ENCODE peak calls at places on chromosomes 11 and 22, in eight cellular contexts. Y is IMR-90, H is foreskin fibroblast, A is transverse colon, J is brain microvascular endothelial cell, F is cardiac muscle cell, L is fibroblast of mammary gland, W is coronary artery. P is an unnamed sample.

GRCh38 chr11:84212467-84213390 is 926.6 kb upstream of the CCDC90B start:
- DNase-seq in Y (no peak), H (no peak), A (no peak), J (no peak), F (no peak), L (peak), W (no peak), P (no peak)

GRCh38 chr11:119728226-119728626 is 774 bp downstream of the NECTIN1 start:
- DNase-seq in Y (no peak), H (peak), A (peak), J (no peak), F (peak), L (no peak), W (no peak), P (no peak)

GRCh38 chr11:27471588-27472397 is 797 bp downstream of the LGR4 start:
- DNase-seq in Y (no peak), H (no peak), A (peak), J (no peak), F (peak), L (no peak), W (no peak), P (peak)

GRCh38 chr11:36002196-36002595 is 58.3 kb downstream of the LDLRAD3 start:
- DNase-seq in Y (no peak), H (no peak), A (no peak), J (no peak), F (no peak), L (no peak), W (no peak), P (peak)

GRCh38 chr22:47333625-47334024 is 571.2 kb downstream of the TBC1D22A start:
- DNase-seq in Y (peak), H (peak), A (no peak), J (peak), F (no peak), L (peak), W (no peak), P (peak)

GRCh38 chr11:116263770-116264169 is 509.0 kb downstream of the BUD13 start:
- DNase-seq in Y (no peak), H (no peak), A (no peak), J (no peak), F (no peak), L (no peak), W (no peak), P (no peak)

GRCh38 chr22:32016081-32016480 is 27.0 kb upstream of the SLC5A1 start:
- DNase-seq in Y (no peak), H (no peak), A (no peak), J (no peak), F (no peak), L (no peak), W (no peak), P (no peak)

GRCh38 chr11:73759520-73760065 is 1.3 kb downstream of the RAB6A start:
- DNase-seq in Y (peak), H (no peak), A (no peak), J (no peak), F (no peak), L (peak), W (no peak), P (peak)

GRCh38 chr11:109193880-109194279 is 228.1 kb upstream of the C11orf87 start:
- DNase-seq in Y (no peak), H (no peak), A (no peak), J (no peak), F (no peak), L (no peak), W (no peak), P (no peak)

GRCh38 chr11:45848654-45849081 is 1.4 kb downstream of the CRY2 start:
- DNase-seq in Y (no peak), H (no peak), A (no peak), J (no peak), F (no peak), L (no peak), W (no peak), P (no peak)

GRCh38 chr11:78219493-78220217 is 30.9 kb downstream of the USP35 start:
- DNase-seq in Y (no peak), H (no peak), A (no peak), J (no peak), F (no peak), L (no peak), W (peak), P (no peak)

GRCh38 chr11:67057410-67057757 is 737 bp downstream of the RHOD start:
- DNase-seq in Y (no peak), H (no peak), A (no peak), J (no peak), F (no peak), L (no peak), W (no peak), P (no peak)

GRCh38 chr11:67056267-67056639 is 394 bp upstream of the RHOD start:
- DNase-seq in Y (no peak), H (no peak), A (no peak), J (no peak), F (no peak), L (no peak), W (no peak), P (no peak)

GRCh38 chr11:67054851-67055523 is 1.7 kb upstream of the RHOD start:
- DNase-seq in Y (peak), H (peak), A (peak), J (peak), F (peak), L (peak), W (no peak), P (peak)

GRCh38 chr11:67056640-67057409 is at the start of gene RHOD:
- DNase-seq in Y (no peak), H (no peak), A (peak), J (no peak), F (peak), L (no peak), W (no peak), P (peak)

GRCh38 chr11:67055812-67056211 is 835 bp upstream of the RHOD start:
- DNase-seq in Y (peak), H (no peak), A (no peak), J (no peak), F (no peak), L (peak), W (no peak), P (peak)
- H3K4me3 ChIP-seq in Y (no peak), H (peak), A (no peak), J (peak), F (no peak), L (peak), W (peak), P (peak)

GRCh38 chr11:17528181-17528691 is 16.0 kb downstream of the USH1C start:
- DNase-seq in Y (peak), H (peak), A (peak), J (peak), F (peak), L (peak), W (no peak), P (peak)
- TF ChIP-seq CTCF in Y (peak), H (peak), A (peak), J (peak), F (peak), L (peak), W (peak), P (peak)

DNA sequence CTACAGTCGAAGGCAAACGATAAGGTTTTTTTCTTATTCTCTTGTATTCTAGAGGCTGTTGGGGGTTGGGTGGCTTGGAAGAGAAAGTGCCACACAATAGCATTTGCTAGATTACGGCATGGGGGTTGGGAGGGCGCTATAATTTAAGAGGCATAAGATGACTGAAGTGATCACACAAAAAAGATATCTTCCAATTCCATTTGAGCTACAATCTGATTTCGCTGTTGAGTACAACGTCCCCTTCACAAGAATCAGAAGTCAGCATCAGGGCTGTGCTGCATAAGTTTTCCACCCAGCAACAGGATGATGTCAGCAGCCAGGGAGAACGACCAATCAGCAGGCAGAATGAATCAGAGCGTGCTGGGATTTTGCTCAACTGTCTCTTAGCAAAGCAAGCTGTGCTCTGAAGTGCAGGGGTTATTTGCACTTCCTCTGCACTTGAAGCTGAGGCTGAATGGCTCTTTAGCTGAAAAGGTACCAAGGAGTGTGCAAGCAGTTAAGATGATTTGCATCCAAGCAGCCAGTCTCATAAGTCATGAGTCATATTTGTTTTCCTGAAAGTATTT is 23.2 kb upstream of the SESN3 start:
- DNase-seq in Y (peak), H (peak), A (peak), J (peak), F (peak), L (peak), W (peak), P (peak)
- H3K4me3 ChIP-seq in Y (peak), H (peak), A (no peak), J (peak), F (peak), L (peak), W (peak), P (peak)

GRCh38 chr22:49547751-49548239 is 279.9 kb downstream of the BRD1 start:
- DNase-seq in Y (no peak), H (no peak), A (no peak), J (no peak), F (no peak), L (no peak), W (no peak), P (no peak)

GRCh38 chr22:49546811-49547585 is 280.7 kb downstream of the BRD1 start:
- DNase-seq in Y (no peak), H (no peak), A (no peak), J (no peak), F (no peak), L (no peak), W (no peak), P (no peak)

GRCh38 chr22:49549851-49550430 is 277.7 kb downstream of the BRD1 start:
- DNase-seq in Y (no peak), H (no peak), A (no peak), J (no peak), F (no peak), L (no peak), W (no peak), P (no peak)

GRCh38 chr22:49549256-49549655 is 278.4 kb downstream of the BRD1 start:
- DNase-seq in Y (no peak), H (no peak), A (no peak), J (no peak), F (no peak), L (no peak), W (no peak), P (no peak)

GRCh38 chr22:49548356-49549202 is 279.1 kb downstream of the BRD1 start:
- DNase-seq in Y (no peak), H (no peak), A (no peak), J (no peak), F (no peak), L (no peak), W (no peak), P (no peak)
- TF ChIP-seq CTCF in Y (no peak), H (no peak), A (no peak), J (no peak), F (no peak), L (no peak), W (no peak), P (no peak)

DNA sequence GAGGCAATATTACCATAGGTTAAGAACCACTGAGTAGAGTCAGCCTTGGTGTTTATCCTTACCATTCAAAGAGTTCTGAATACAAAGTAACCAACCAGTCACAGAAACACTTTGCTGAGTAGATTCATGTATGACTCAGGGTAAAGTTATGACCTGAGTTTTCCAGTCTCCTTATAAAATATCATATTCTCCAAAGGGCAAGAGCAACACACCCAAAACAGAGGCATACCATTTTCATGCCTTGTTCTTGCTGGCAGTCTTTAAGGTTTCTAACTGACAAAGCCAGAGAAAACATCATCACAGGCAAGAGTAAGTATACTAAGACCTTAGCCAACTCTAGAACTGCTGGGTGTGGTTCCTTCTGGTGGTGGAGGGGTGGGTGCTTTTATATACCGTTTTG is 3.2 kb downstream of the ATL3 start:
- DNase-seq in Y (peak), H (peak), A (no peak), J (peak), F (no peak), L (peak), W (no peak), P (peak)
- H3K4me3 ChIP-seq in Y (no peak), H (no peak), A (no peak), J (no peak), F (no peak), L (peak), W (peak), P (no peak)

DNA sequence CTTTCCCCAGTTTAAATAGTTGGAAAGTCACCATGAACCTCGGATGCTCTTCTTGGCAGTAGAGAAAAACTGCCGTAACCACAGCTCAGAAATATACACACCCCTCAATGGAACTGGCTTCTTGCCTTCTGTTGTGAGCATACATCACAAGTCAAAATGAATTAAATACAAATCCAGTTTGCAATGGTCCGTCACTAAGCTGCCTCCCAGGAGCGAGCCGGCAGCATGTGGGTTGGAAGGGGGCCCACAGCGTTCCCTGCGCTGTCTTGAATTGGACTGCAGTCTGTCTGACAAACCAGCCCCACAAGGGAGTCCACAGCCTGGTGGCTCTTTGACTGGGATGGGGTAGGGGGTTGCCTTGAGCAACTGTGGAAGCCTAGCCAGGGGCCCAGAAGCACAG is 38.3 kb downstream of the C11orf58 start:
- DNase-seq in Y (peak), H (no peak), A (no peak), J (no peak), F (no peak), L (peak), W (peak), P (no peak)
- TF ChIP-seq CTCF in Y (no peak), H (no peak), A (no peak), J (no peak), F (no peak), L (no peak), W (no peak), P (no peak)

GRCh38 chr22:37021041-37021440 is 1.5 kb downstream of the MPST start:
- DNase-seq in Y (no peak), H (no peak), A (peak), J (no peak), F (no peak), L (no peak), W (no peak), P (no peak)
- H3K4me3 ChIP-seq in Y (no peak), H (no peak), A (peak), J (no peak), F (no peak), L (no peak), W (peak), P (no peak)

P was measured in cardiac fibroblast.